ENCODE peak calls at places on chromosome 12, in seven cellular contexts. U, V, T, F, O, N and A are unnamed samples.
A peak's percentile ranks its signal among the peaks of the same experiment; 100 is the strongest.

GRCh38 chr12:13085968-13086686 is 17.3 kb downstream of the GSG1 start:
- DNase-seq in F (no peak), T (no peak), V (no peak), U (no peak), O (no peak), N (no peak), A (no peak)

GRCh38 chr12:106722854-106723253 is 51.6 kb upstream of the RIC8B start:
- DNase-seq in T (no peak), N (no peak), V (no peak), O (no peak), U (no peak), F (no peak), A (no peak)

GRCh38 chr12:109542876-109543275 is 30.4 kb downstream of the MMAB start:
- DNase-seq in F (no peak), U (no peak), N (no peak), V (no peak), T (no peak), O (no peak), A (no peak)

GRCh38 chr12:28107679-28108078 is 82.6 kb upstream of the CCDC91 start:
- DNase-seq in O (no peak), F (no peak), T (no peak), N (no peak), V (no peak), U (no peak), A (peak; percentile 43)

GRCh38 chr12:74620932-74621331 is 83.3 kb downstream of the ATXN7L3B start:
- DNase-seq in O (no peak), V (no peak), N (no peak), F (no peak), T (no peak), U (no peak), A (no peak)

GRCh38 chr12:114476159-114476558 is 70.2 kb upstream of the TBX5 start:
- DNase-seq in F (no peak), T (no peak), U (peak; percentile 16), V (no peak), N (no peak), O (no peak), A (peak; percentile 62)

GRCh38 chr12:130156652-130157275 is 5.5 kb upstream of the FZD10 start:
- DNase-seq in N (no peak), T (no peak), F (no peak), V (no peak), U (no peak), O (no peak), A (no peak)

GRCh38 chr12:39441189-39441962 is 1.5 kb downstream of the KIF21A start:
- DNase-seq in U (no peak), V (no peak), T (no peak), F (no peak), N (no peak), O (no peak), A (no peak)

GRCh38 chr12:106000376-106001104 is 138.2 kb downstream of the NUAK1 start:
- DNase-seq in T (no peak), U (no peak), O (no peak), F (no peak), V (no peak), N (no peak), A (no peak)

GRCh38 chr12:114369088-114369487 is 36.9 kb downstream of the TBX5 start:
- DNase-seq in O (no peak), V (no peak), N (no peak), U (no peak), F (no peak), T (no peak), A (peak; percentile 12)

GRCh38 chr12:13223941-13224340 is 27.4 kb downstream of the EMP1 start:
- DNase-seq in T (no peak), O (no peak), V (no peak), U (no peak), F (no peak), N (no peak), A (peak; percentile 35)

GRCh38 chr12:105907982-105908381 is 230.8 kb downstream of the NUAK1 start:
- DNase-seq in V (no peak), N (no peak), F (no peak), T (no peak), U (no peak), O (no peak), A (no peak)

GRCh38 chr12:72273499-72273837 is 1.3 kb downstream of the TRHDE start:
- DNase-seq in N (peak; percentile 41), T (no peak), V (no peak), F (no peak), O (no peak), U (no peak), A (no peak)

GRCh38 chr12:79848321-79848720 is 86.6 kb downstream of the PPP1R12A start:
- DNase-seq in O (no peak), T (no peak), F (no peak), U (peak; percentile 61), V (no peak), N (no peak), A (no peak)

GRCh38 chr12:69657376-69658137 is 41.5 kb downstream of the BEST3 start:
- DNase-seq in O (no peak), N (no peak), U (peak; percentile 82), F (no peak), T (no peak), V (no peak), A (peak; percentile 23)

GRCh38 chr12:27534765-27535161 is 10.8 kb downstream of the PPFIBP1 start:
- DNase-seq in F (no peak), N (no peak), T (no peak), U (no peak), O (no peak), V (no peak), A (no peak)

GRCh38 chr12:105933671-105934665 is 204.8 kb downstream of the NUAK1 start:
- DNase-seq in N (no peak), O (no peak), T (no peak), F (no peak), V (no peak), U (peak; percentile 97), A (peak; percentile 91)

GRCh38 chr12:31749024-31749704 is 20.3 kb upstream of the AMN1 start:
- DNase-seq in T (peak; percentile 39), F (peak; percentile 45), V (peak; percentile 37), N (peak; percentile 78), O (no peak), U (peak; percentile 97), A (peak; percentile 98)

GRCh38 chr12:26791328-26791791 is 41.6 kb downstream of the ITPR2 start:
- DNase-seq in V (no peak), U (peak; percentile 72), T (no peak), O (no peak), N (no peak), F (no peak), A (peak; percentile 24)

GRCh38 chr12:58765653-58766554 is 154.4 kb downstream of the LRIG3 start:
- DNase-seq in U (peak; percentile 63), F (no peak), V (no peak), N (no peak), O (no peak), T (no peak), A (no peak)

GRCh38 chr12:127108360-127109215 is 1158.4 kb upstream of the TMEM132C start:
- DNase-seq in U (peak; percentile 78), F (no peak), T (no peak), O (no peak), V (no peak), N (no peak), A (peak; percentile 74)

GRCh38 chr12:19744760-19745218 is 305.5 kb downstream of the AEBP2 start:
- DNase-seq in N (no peak), U (peak; percentile 82), O (no peak), T (no peak), F (no peak), V (no peak), A (peak; percentile 69)

GRCh38 chr12:79547735-79548347 is 142.9 kb downstream of the PAWR start:
- DNase-seq in V (no peak), N (no peak), U (peak; percentile 89), T (no peak), O (no peak), F (peak; percentile 26), A (peak; percentile 74)

GRCh38 chr12:49998453-49998852 is 25.7 kb downstream of the AQP6 start:
- DNase-seq in F (no peak), N (no peak), V (no peak), O (no peak), U (no peak), T (no peak), A (no peak)

GRCh38 chr12:65891987-65892481 is 67.8 kb downstream of the HMGA2 start:
- DNase-seq in T (no peak), U (peak; percentile 98), N (no peak), F (no peak), V (no peak), O (no peak), A (peak; percentile 100)

GRCh38 chr12:6336079-6336858 is 5.6 kb downstream of the TNFRSF1A start:
- DNase-seq in T (no peak), U (peak; percentile 99), F (no peak), N (peak; percentile 95), O (peak; percentile 27), V (peak; percentile 34), A (peak; percentile 100)

GRCh38 chr12:66127695-66128094 is 2.9 kb downstream of the LLPH start:
- DNase-seq in F (no peak), O (no peak), U (peak; percentile 83), T (no peak), V (no peak), N (no peak), A (no peak)

GRCh38 chr12:49233842-49234526 is 30.9 kb upstream of the TUBA1C start:
- DNase-seq in T (no peak), U (no peak), V (no peak), O (no peak), N (peak; percentile 94), F (peak; percentile 8), A (no peak)

GRCh38 chr12:5222011-5222461 is 178.4 kb downstream of the KCNA5 start:
- DNase-seq in V (no peak), T (no peak), O (no peak), U (no peak), F (no peak), N (no peak), A (no peak)

GRCh38 chr12:70576341-70577282 is 60.6 kb downstream of the PTPRB start:
- DNase-seq in F (peak; percentile 10), T (no peak), N (no peak), V (no peak), O (no peak), U (peak; percentile 92), A (peak; percentile 80)